ENCODE peak calls at places on chromosomes 7 and 10, in six cellular contexts. W, M, U, L, B and R are unnamed samples.

GRCh38 chr10:133473270-133473669 is 19.5 kb downstream of the SCART1 start:
- DNase-seq in U (no peak), L (no peak), W (no peak), M (no peak), B (no peak), R (no peak)

GRCh38 chr10:75865413-75865812 is 434.0 kb downstream of the LRMDA start:
- DNase-seq in U (no peak), B (no peak), M (no peak), L (no peak), W (peak), R (no peak)

GRCh38 chr7:112692333-112692732 is 97.9 kb downstream of the TMEM168 start:
- DNase-seq in B (no peak), M (no peak), U (no peak), W (no peak), L (no peak), R (no peak)

GRCh38 chr7:5020098-5020497 is 25.6 kb upstream of the RBAK start:
- DNase-seq in B (no peak), L (no peak), U (no peak), W (no peak), M (no peak), R (no peak)

GRCh38 chr7:17042211-17042610 is 160.4 kb upstream of the AGR3 start:
- DNase-seq in W (no peak), U (no peak), B (no peak), L (no peak), M (no peak), R (no peak)

GRCh38 chr10:96501985-96502384 is 11.7 kb downstream of the TLL2 start:
- DNase-seq in M (no peak), L (no peak), W (peak), U (no peak), B (no peak), R (no peak)

GRCh38 chr10:73339436-73339835 is 19.2 kb downstream of the CFAP70 start:
- DNase-seq in B (no peak), U (no peak), W (no peak), L (no peak), M (no peak), R (peak)

GRCh38 chr10:118373786-118374185 is 31.7 kb upstream of the FAM204A start:
- DNase-seq in W (peak), M (peak), L (peak), U (no peak), B (no peak), R (no peak)

GRCh38 chr7:114922151-114922651 is 307 bp downstream of the MDFIC start:
- DNase-seq in M (peak), L (no peak), U (no peak), B (peak), W (peak), R (no peak)

GRCh38 chr10:127069436-127069835 is 127.0 kb downstream of the INSYN2A start:
- DNase-seq in L (no peak), M (no peak), U (no peak), B (no peak), W (no peak), R (no peak)

GRCh38 chr10:101886521-101887312 is 43.1 kb upstream of the KCNIP2 start:
- DNase-seq in W (no peak), B (no peak), U (no peak), L (no peak), M (no peak), R (no peak)